ENCODE peak calls at places on chromosomes 4 and X, in five cellular contexts. G is GM12878, X is K562, N is HCT116, B is HepG2. Q is an unnamed sample.

GRCh38 chrX:39377171-39377570 is 575.9 kb downstream of the MID1IP1 start:
- DNase-seq in N (no peak), X (no peak), G (no peak), B (no peak), Q (no peak)

GRCh38 chr4:36618102-36618501 is 336.7 kb downstream of the DTHD1 start:
- DNase-seq in G (no peak), B (no peak), N (no peak), X (no peak), Q (no peak)

GRCh38 chrX:68930576-68931317 is 101.9 kb downstream of the EFNB1 start:
- DNase-seq in X (no peak), N (no peak), G (no peak), B (no peak), Q (no peak)

GRCh38 chrX:39047174-39047573 is 245.9 kb downstream of the MID1IP1 start:
- DNase-seq in G (no peak), B (no peak), X (no peak), N (no peak), Q (no peak)

GRCh38 chr4:17385403-17385802 is 126.5 kb downstream of the QDPR start:
- DNase-seq in N (no peak), G (peak; percentile 24), B (no peak), X (peak; percentile 5), Q (no peak)

GRCh38 chr4:148214529-148215166 is 227.6 kb downstream of the NR3C2 start:
- DNase-seq in G (no peak), N (no peak), X (no peak), B (no peak), Q (no peak)

GRCh38 chr4:147101678-147102077 is 156.0 kb upstream of the TTC29 start:
- DNase-seq in B (no peak), N (no peak), X (no peak), G (no peak), Q (no peak)

GRCh38 chr4:23135792-23136645 is 443.3 kb downstream of the GBA3 start:
- DNase-seq in G (no peak), X (peak; percentile 21), N (peak; percentile 12), B (peak; percentile 35), Q (no peak)

GRCh38 chr4:84279678-84280077 is 219.4 kb downstream of the NKX6-1 start:
- DNase-seq in X (no peak), N (no peak), G (no peak), B (no peak), Q (no peak)

GRCh38 chr4:10998826-10999225 is 314.3 kb upstream of the CLNK start:
- DNase-seq in B (no peak), N (no peak), X (no peak), G (no peak), Q (no peak)

GRCh38 chrX:25144043-25144940 is 128.5 kb upstream of the ARX start:
- DNase-seq in N (peak; percentile 26), B (peak; percentile 10), G (no peak), X (peak; percentile 23), Q (peak; percentile 60)

GRCh38 chrX:69535661-69536060 is 31.5 kb downstream of the NALF2 start:
- DNase-seq in G (no peak), N (no peak), X (no peak), B (no peak), Q (no peak)

GRCh38 chrX:63400340-63400739 is 49.2 kb upstream of the SPIN4 start:
- DNase-seq in N (no peak), G (no peak), X (no peak), B (no peak), Q (no peak)

GRCh38 chr4:158782539-158783360 is 13.9 kb downstream of the FNIP2 start:
- DNase-seq in X (no peak), N (no peak), G (peak; percentile 46), B (peak; percentile 72), Q (no peak)

GRCh38 chr4:38223306-38223705 is 263.1 kb downstream of the PTTG2 start:
- DNase-seq in B (no peak), N (no peak), G (no peak), X (no peak), Q (no peak)

GRCh38 chr4:124980276-124980752 is 267.8 kb upstream of the ANKRD50 start:
- DNase-seq in N (no peak), B (no peak), X (no peak), G (no peak), Q (no peak)

GRCh38 chr4:189502841-189503240 is 437.8 kb upstream of the FRG1 start:
- DNase-seq in G (no peak), B (no peak), X (no peak), N (no peak), Q (no peak)

GRCh38 chr4:169272265-169272886 is 1.6 kb upstream of the SH3RF1 start:
- DNase-seq in N (no peak), B (no peak), G (peak; percentile 72), X (no peak), Q (no peak)

GRCh38 chr4:85147481-85148076 is 181.1 kb upstream of the WDFY3 start:
- DNase-seq in N (peak; percentile 69), B (peak; percentile 50), G (peak; percentile 11), X (peak; percentile 29), Q (no peak)

GRCh38 chr4:81314196-81314896 is 99.3 kb upstream of the PRKG2 start:
- DNase-seq in N (no peak), G (no peak), X (no peak), B (no peak), Q (no peak)

GRCh38 chr4:140061194-140061593 is 92.8 kb downstream of the MAML3 start:
- DNase-seq in X (no peak), G (no peak), N (no peak), B (peak; percentile 29), Q (no peak)

GRCh38 chr4:157722146-157722545 is 450.7 kb downstream of the GASK1B start:
- DNase-seq in B (no peak), N (no peak), G (no peak), X (no peak), Q (no peak)

GRCh38 chrX:1481636-1482529 is 29.2 kb upstream of the ASMTL start:
- DNase-seq in G (peak; percentile 90), X (peak; percentile 48), N (peak; percentile 73), B (peak; percentile 95), Q (no peak)

GRCh38 chr4:7683126-7683703 is 248.5 kb upstream of the PSAPL1 start:
- DNase-seq in X (no peak), N (no peak), G (no peak), B (no peak), Q (no peak)

GRCh38 chr4:100826808-100827548 is 309.2 kb upstream of the EMCN start:
- DNase-seq in X (no peak), B (no peak), N (no peak), G (no peak), Q (no peak)

GRCh38 chr4:99894998-99895397 is 771 bp upstream of the LAMTOR3 start:
- DNase-seq in N (no peak), G (no peak), B (no peak), X (no peak), Q (no peak)

GRCh38 chr4:3250956-3251690 is 2.2 kb downstream of the MSANTD1 start:
- DNase-seq in G (no peak), X (no peak), N (no peak), B (no peak), Q (no peak)

GRCh38 chr4:27128431-27128830 is 267.8 kb downstream of the STIM2 start:
- DNase-seq in B (no peak), N (no peak), G (no peak), X (no peak), Q (no peak)

GRCh38 chr4:55736605-55737183 is 82.9 kb upstream of the EXOC1L start:
- DNase-seq in N (peak; percentile 23), X (peak; percentile 41), B (no peak), G (no peak), Q (no peak)

GRCh38 chr4:165873298-165874071 is 448 bp downstream of the TLL1 start:
- DNase-seq in N (no peak), X (no peak), B (peak; percentile 3), G (no peak), Q (peak; percentile 71)

GRCh38 chrX:150429577-150429976 is 66.5 kb downstream of the MAMLD1 start:
- DNase-seq in N (no peak), X (no peak), G (no peak), B (no peak), Q (no peak)

GRCh38 chrX:103687696-103688191 is 1.2 kb upstream of the MORF4L2 start:
- DNase-seq in X (peak; percentile 58), B (peak; percentile 67), G (peak; percentile 37), N (peak; percentile 64), Q (peak; percentile 68)

GRCh38 chr4:34861661-34862060 is 1382.7 kb downstream of the ARAP2 start:
- DNase-seq in X (no peak), G (no peak), N (no peak), B (no peak), Q (no peak)

GRCh38 chrX:44937606-44938005 is 64.6 kb downstream of the KDM6A start:
- DNase-seq in G (no peak), N (no peak), B (no peak), X (no peak), Q (no peak)

GRCh38 chrX:122739770-122740169 is 444.3 kb upstream of the GRIA3 start:
- DNase-seq in B (peak; percentile 0), G (no peak), X (no peak), N (no peak), Q (no peak)

GRCh38 chr4:156771171-156771837 is 200.3 kb downstream of the PDGFC start:
- DNase-seq in X (no peak), G (no peak), N (peak; percentile 51), B (peak; percentile 36), Q (no peak)

GRCh38 chr4:21949073-21949457 is 493 bp upstream of the KCNIP4 start:
- DNase-seq in N (no peak), X (no peak), B (no peak), G (no peak), Q (no peak)

GRCh38 chr4:175048111-175048784 is 130.1 kb downstream of the ADAM29 start:
- DNase-seq in X (no peak), B (no peak), G (no peak), N (no peak), Q (no peak)

GRCh38 chrX:81280148-81280547 is 78.2 kb downstream of the SH3BGRL start:
- DNase-seq in X (no peak), B (no peak), N (no peak), G (no peak), Q (peak; percentile 51)
- TF ChIP-seq SRF in X (no peak), B (no peak), N (no peak), G (no peak), Q (no peak)

GRCh38 chr4:74188912-74189311 is 31.0 kb downstream of the MTHFD2L start:
- DNase-seq in X (no peak), B (no peak), G (no peak), N (no peak), Q (no peak)

GRCh38 chr4:74190919-74191397 is 33.0 kb downstream of the MTHFD2L start:
- DNase-seq in G (no peak), B (peak; percentile 82), N (no peak), X (no peak), Q (no peak)

GRCh38 chr4:74190332-74190731 is 32.4 kb downstream of the MTHFD2L start:
- DNase-seq in B (no peak), G (no peak), N (no peak), X (no peak), Q (no peak)

GRCh38 chr4:74189331-74190043 is 31.6 kb downstream of the MTHFD2L start:
- DNase-seq in X (peak; percentile 48), G (peak; percentile 25), B (peak; percentile 64), N (peak; percentile 72), Q (no peak)
- TF ChIP-seq CTCF in X (peak; percentile 55), G (peak; percentile 58), B (peak; percentile 61), N (peak; percentile 81), Q (peak; percentile 38)

GRCh38 chr4:145216532-145216931 is 36.1 kb upstream of the OTUD4 start:
- DNase-seq in X (no peak), G (no peak), N (peak; percentile 24), B (no peak), Q (no peak)
- TF ChIP-seq SRF in X (no peak), G (no peak), N (no peak), B (no peak), Q (no peak)

GRCh38 chr4:176123710-176124407 is 58.2 kb downstream of the WDR17 start:
- DNase-seq in X (peak; percentile 4), B (peak; percentile 24), G (peak; percentile 51), N (peak; percentile 26), Q (no peak)
- TF ChIP-seq CTCF in X (no peak), B (peak; percentile 51), G (peak; percentile 67), N (peak; percentile 84), Q (peak; percentile 76)

Q was measured in H1.